ENCODE peak calls at places on chromosome 6, in ten cellular contexts. One of them, this sample, is unnamed.

GRCh38 chr6:10395946-10396577 is 18.8 kb downstream of the TFAP2A start:
- DNase-seq in psoas muscle: no peak
- DNase-seq in RWPE1: no peak
- DNase-seq in AG08395: no peak
- DNase-seq in stimulated activated CD4-positive, alpha-beta T cell treated with anti-CD3 and anti-CD28 coated beads, Interleukin-1b, Interleukin-23, amount 100 ng/mL, for 24 hours: no peak
- DNase-seq in GM23248: no peak
- DNase-seq in Kasumi-1: no peak
- DNase-seq in colonic mucosa: no peak
- DNase-seq in B cell: no peak
- DNase-seq in T-helper 1 cell: no peak
- DNase-seq in this sample: no peak

GRCh38 chr6:36788768-36789167 is 50.5 kb downstream of the CPNE5 start:
- DNase-seq in stimulated activated CD4-positive, alpha-beta T cell treated with anti-CD3 and anti-CD28 coated beads, Interleukin-1b, Interleukin-23, amount 100 ng/mL, for 24 hours: no peak
- DNase-seq in Kasumi-1: no peak
- DNase-seq in GM23248: peak; percentile 59
- DNase-seq in RWPE1: no peak
- DNase-seq in psoas muscle: no peak
- DNase-seq in AG08395: peak; percentile 46
- DNase-seq in colonic mucosa: no peak
- DNase-seq in B cell: no peak
- DNase-seq in T-helper 1 cell: no peak
- DNase-seq in this sample: no peak

GRCh38 chr6:152206072-152206818 is 398.8 kb downstream of the ESR1 start:
- DNase-seq in T-helper 1 cell: no peak
- DNase-seq in GM23248: peak; percentile 48
- DNase-seq in stimulated activated CD4-positive, alpha-beta T cell treated with anti-CD3 and anti-CD28 coated beads, Interleukin-1b, Interleukin-23, amount 100 ng/mL, for 24 hours: no peak
- DNase-seq in B cell: no peak
- DNase-seq in psoas muscle: peak; percentile 70
- DNase-seq in RWPE1: no peak
- DNase-seq in Kasumi-1: no peak
- DNase-seq in colonic mucosa: peak; percentile 36
- DNase-seq in AG08395: peak; percentile 22
- DNase-seq in this sample: peak; percentile 63

GRCh38 chr6:161233986-161234620 is 39.8 kb downstream of the AGPAT4 start:
- DNase-seq in RWPE1: peak; percentile 71
- DNase-seq in GM23248: peak; percentile 93
- DNase-seq in Kasumi-1: no peak
- DNase-seq in stimulated activated CD4-positive, alpha-beta T cell treated with anti-CD3 and anti-CD28 coated beads, Interleukin-1b, Interleukin-23, amount 100 ng/mL, for 24 hours: no peak
- DNase-seq in T-helper 1 cell: no peak
- DNase-seq in psoas muscle: peak; percentile 83
- DNase-seq in B cell: no peak
- DNase-seq in AG08395: peak; percentile 85
- DNase-seq in colonic mucosa: peak; percentile 56
- DNase-seq in this sample: no peak

GRCh38 chr6:144131248-144131709 is 19.0 kb upstream of the STX11 start:
- DNase-seq in AG08395: no peak
- DNase-seq in Kasumi-1: no peak
- DNase-seq in T-helper 1 cell: no peak
- DNase-seq in colonic mucosa: no peak
- DNase-seq in GM23248: peak; percentile 83
- DNase-seq in stimulated activated CD4-positive, alpha-beta T cell treated with anti-CD3 and anti-CD28 coated beads, Interleukin-1b, Interleukin-23, amount 100 ng/mL, for 24 hours: no peak
- DNase-seq in psoas muscle: no peak
- DNase-seq in B cell: no peak
- DNase-seq in RWPE1: peak; percentile 81
- DNase-seq in this sample: no peak

GRCh38 chr6:13763740-13764381 is 50.5 kb downstream of the MCUR1 start:
- DNase-seq in T-helper 1 cell: no peak
- DNase-seq in psoas muscle: no peak
- DNase-seq in B cell: no peak
- DNase-seq in RWPE1: no peak
- DNase-seq in AG08395: no peak
- DNase-seq in stimulated activated CD4-positive, alpha-beta T cell treated with anti-CD3 and anti-CD28 coated beads, Interleukin-1b, Interleukin-23, amount 100 ng/mL, for 24 hours: no peak
- DNase-seq in colonic mucosa: no peak
- DNase-seq in Kasumi-1: no peak
- DNase-seq in GM23248: no peak
- DNase-seq in this sample: no peak

GRCh38 chr6:160154471-160154870 is 32.9 kb downstream of the SLC22A1 start:
- DNase-seq in Kasumi-1: no peak
- DNase-seq in GM23248: no peak
- DNase-seq in B cell: no peak
- DNase-seq in T-helper 1 cell: no peak
- DNase-seq in stimulated activated CD4-positive, alpha-beta T cell treated with anti-CD3 and anti-CD28 coated beads, Interleukin-1b, Interleukin-23, amount 100 ng/mL, for 24 hours: no peak
- DNase-seq in colonic mucosa: no peak
- DNase-seq in AG08395: no peak
- DNase-seq in psoas muscle: no peak
- DNase-seq in RWPE1: no peak
- DNase-seq in this sample: no peak

GRCh38 chr6:109595998-109596397 is 95.0 kb downstream of the AK9 start:
- DNase-seq in colonic mucosa: no peak
- DNase-seq in Kasumi-1: peak; percentile 46
- DNase-seq in GM23248: peak; percentile 61
- DNase-seq in RWPE1: peak; percentile 8
- DNase-seq in stimulated activated CD4-positive, alpha-beta T cell treated with anti-CD3 and anti-CD28 coated beads, Interleukin-1b, Interleukin-23, amount 100 ng/mL, for 24 hours: no peak
- DNase-seq in psoas muscle: no peak
- DNase-seq in T-helper 1 cell: no peak
- DNase-seq in AG08395: peak; percentile 24
- DNase-seq in B cell: no peak
- DNase-seq in this sample: no peak

GRCh38 chr6:37547564-37548061 is 47.9 kb upstream of the CCDC167 start:
- DNase-seq in B cell: no peak
- DNase-seq in colonic mucosa: no peak
- DNase-seq in psoas muscle: no peak
- DNase-seq in Kasumi-1: peak; percentile 70
- DNase-seq in RWPE1: peak; percentile 87
- DNase-seq in GM23248: peak; percentile 53
- DNase-seq in stimulated activated CD4-positive, alpha-beta T cell treated with anti-CD3 and anti-CD28 coated beads, Interleukin-1b, Interleukin-23, amount 100 ng/mL, for 24 hours: no peak
- DNase-seq in T-helper 1 cell: no peak
- DNase-seq in AG08395: peak; percentile 43
- DNase-seq in this sample: no peak

GRCh38 chr6:128290221-128290620 is 230.2 kb downstream of the PTPRK start:
- DNase-seq in T-helper 1 cell: no peak
- DNase-seq in stimulated activated CD4-positive, alpha-beta T cell treated with anti-CD3 and anti-CD28 coated beads, Interleukin-1b, Interleukin-23, amount 100 ng/mL, for 24 hours: no peak
- DNase-seq in psoas muscle: no peak
- DNase-seq in RWPE1: no peak
- DNase-seq in B cell: no peak
- DNase-seq in GM23248: no peak
- DNase-seq in Kasumi-1: no peak
- DNase-seq in AG08395: no peak
- DNase-seq in colonic mucosa: no peak
- DNase-seq in this sample: no peak

GRCh38 chr6:62707156-62707555 is 421.1 kb upstream of the KHDRBS2 start:
- DNase-seq in B cell: no peak
- DNase-seq in psoas muscle: no peak
- DNase-seq in Kasumi-1: peak; percentile 42
- DNase-seq in GM23248: no peak
- DNase-seq in T-helper 1 cell: no peak
- DNase-seq in RWPE1: no peak
- DNase-seq in AG08395: no peak
- DNase-seq in colonic mucosa: no peak
- DNase-seq in stimulated activated CD4-positive, alpha-beta T cell treated with anti-CD3 and anti-CD28 coated beads, Interleukin-1b, Interleukin-23, amount 100 ng/mL, for 24 hours: no peak
- DNase-seq in this sample: no peak

GRCh38 chr6:109056661-109057060 is 38.0 kb downstream of the SESN1 start:
- DNase-seq in stimulated activated CD4-positive, alpha-beta T cell treated with anti-CD3 and anti-CD28 coated beads, Interleukin-1b, Interleukin-23, amount 100 ng/mL, for 24 hours: no peak
- DNase-seq in T-helper 1 cell: no peak
- DNase-seq in B cell: no peak
- DNase-seq in AG08395: no peak
- DNase-seq in psoas muscle: no peak
- DNase-seq in GM23248: no peak
- DNase-seq in colonic mucosa: no peak
- DNase-seq in Kasumi-1: no peak
- DNase-seq in RWPE1: no peak
- DNase-seq in this sample: no peak

GRCh38 chr6:122268394-122268793 is 131.1 kb upstream of the HSF2 start:
- DNase-seq in colonic mucosa: no peak
- DNase-seq in stimulated activated CD4-positive, alpha-beta T cell treated with anti-CD3 and anti-CD28 coated beads, Interleukin-1b, Interleukin-23, amount 100 ng/mL, for 24 hours: no peak
- DNase-seq in AG08395: no peak
- DNase-seq in Kasumi-1: peak; percentile 68
- DNase-seq in B cell: no peak
- DNase-seq in psoas muscle: no peak
- DNase-seq in T-helper 1 cell: no peak
- DNase-seq in GM23248: no peak
- DNase-seq in RWPE1: no peak
- DNase-seq in this sample: no peak

GRCh38 chr6:155444120-155444917 is 11.3 kb downstream of the NOX3 start:
- DNase-seq in RWPE1: no peak
- DNase-seq in Kasumi-1: no peak
- DNase-seq in colonic mucosa: no peak
- DNase-seq in stimulated activated CD4-positive, alpha-beta T cell treated with anti-CD3 and anti-CD28 coated beads, Interleukin-1b, Interleukin-23, amount 100 ng/mL, for 24 hours: no peak
- DNase-seq in psoas muscle: no peak
- DNase-seq in T-helper 1 cell: no peak
- DNase-seq in B cell: no peak
- DNase-seq in AG08395: no peak
- DNase-seq in GM23248: no peak
- DNase-seq in this sample: no peak

GRCh38 chr6:92559002-92559401 is 860.4 kb downstream of the EPHA7 start:
- DNase-seq in colonic mucosa: no peak
- DNase-seq in AG08395: no peak
- DNase-seq in T-helper 1 cell: no peak
- DNase-seq in Kasumi-1: peak; percentile 10
- DNase-seq in B cell: no peak
- DNase-seq in GM23248: no peak
- DNase-seq in RWPE1: no peak
- DNase-seq in stimulated activated CD4-positive, alpha-beta T cell treated with anti-CD3 and anti-CD28 coated beads, Interleukin-1b, Interleukin-23, amount 100 ng/mL, for 24 hours: no peak
- DNase-seq in psoas muscle: no peak
- DNase-seq in this sample: no peak

GRCh38 chr6:144158133-144158532 is 7.8 kb downstream of the STX11 start:
- DNase-seq in B cell: no peak
- DNase-seq in RWPE1: peak; percentile 41
- DNase-seq in psoas muscle: no peak
- DNase-seq in colonic mucosa: no peak
- DNase-seq in stimulated activated CD4-positive, alpha-beta T cell treated with anti-CD3 and anti-CD28 coated beads, Interleukin-1b, Interleukin-23, amount 100 ng/mL, for 24 hours: no peak
- DNase-seq in GM23248: peak; percentile 84
- DNase-seq in T-helper 1 cell: no peak
- DNase-seq in Kasumi-1: no peak
- DNase-seq in AG08395: peak; percentile 86
- DNase-seq in this sample: no peak

GRCh38 chr6:15608406-15608805 is 54.4 kb downstream of the DTNBP1 start:
- DNase-seq in stimulated activated CD4-positive, alpha-beta T cell treated with anti-CD3 and anti-CD28 coated beads, Interleukin-1b, Interleukin-23, amount 100 ng/mL, for 24 hours: no peak
- DNase-seq in Kasumi-1: peak; percentile 20
- DNase-seq in T-helper 1 cell: no peak
- DNase-seq in colonic mucosa: no peak
- DNase-seq in psoas muscle: no peak
- DNase-seq in B cell: no peak
- DNase-seq in RWPE1: peak; percentile 82
- DNase-seq in AG08395: peak; percentile 93
- DNase-seq in GM23248: peak; percentile 94
- DNase-seq in this sample: no peak

GRCh38 chr6:162622572-162622971 is 105.0 kb downstream of the PRKN start:
- DNase-seq in RWPE1: no peak
- DNase-seq in psoas muscle: no peak
- DNase-seq in stimulated activated CD4-positive, alpha-beta T cell treated with anti-CD3 and anti-CD28 coated beads, Interleukin-1b, Interleukin-23, amount 100 ng/mL, for 24 hours: no peak
- DNase-seq in T-helper 1 cell: no peak
- DNase-seq in GM23248: no peak
- DNase-seq in colonic mucosa: no peak
- DNase-seq in AG08395: no peak
- DNase-seq in Kasumi-1: no peak
- DNase-seq in B cell: no peak
- DNase-seq in this sample: no peak

GRCh38 chr6:7201732-7202541 is 94.2 kb downstream of the RREB1 start:
- DNase-seq in psoas muscle: peak; percentile 64
- DNase-seq in B cell: peak; percentile 89
- DNase-seq in colonic mucosa: peak; percentile 51
- DNase-seq in stimulated activated CD4-positive, alpha-beta T cell treated with anti-CD3 and anti-CD28 coated beads, Interleukin-1b, Interleukin-23, amount 100 ng/mL, for 24 hours: no peak
- DNase-seq in RWPE1: no peak
- DNase-seq in AG08395: no peak
- DNase-seq in T-helper 1 cell: no peak
- DNase-seq in Kasumi-1: peak; percentile 95
- DNase-seq in GM23248: no peak
- DNase-seq in this sample: no peak

GRCh38 chr6:87139236-87139635 is 16.1 kb upstream of the ZNF292 start:
- DNase-seq in psoas muscle: no peak
- DNase-seq in GM23248: peak; percentile 68
- DNase-seq in RWPE1: peak; percentile 61
- DNase-seq in Kasumi-1: peak; percentile 70
- DNase-seq in AG08395: peak; percentile 63
- DNase-seq in stimulated activated CD4-positive, alpha-beta T cell treated with anti-CD3 and anti-CD28 coated beads, Interleukin-1b, Interleukin-23, amount 100 ng/mL, for 24 hours: no peak
- DNase-seq in colonic mucosa: peak; percentile 40
- DNase-seq in B cell: peak; percentile 60
- DNase-seq in T-helper 1 cell: peak; percentile 37
- DNase-seq in this sample: no peak

GRCh38 chr6:26516481-26517427 is 16.7 kb downstream of the BTN1A1 start:
- DNase-seq in psoas muscle: no peak
- DNase-seq in GM23248: no peak
- DNase-seq in stimulated activated CD4-positive, alpha-beta T cell treated with anti-CD3 and anti-CD28 coated beads, Interleukin-1b, Interleukin-23, amount 100 ng/mL, for 24 hours: no peak
- DNase-seq in RWPE1: no peak
- DNase-seq in AG08395: no peak
- DNase-seq in Kasumi-1: no peak
- DNase-seq in T-helper 1 cell: no peak
- DNase-seq in B cell: no peak
- DNase-seq in colonic mucosa: no peak
- DNase-seq in this sample: no peak

GRCh38 chr6:76351275-76351674 is 278.8 kb upstream of the IMPG1 start:
- DNase-seq in psoas muscle: no peak
- DNase-seq in colonic mucosa: no peak
- DNase-seq in stimulated activated CD4-positive, alpha-beta T cell treated with anti-CD3 and anti-CD28 coated beads, Interleukin-1b, Interleukin-23, amount 100 ng/mL, for 24 hours: no peak
- DNase-seq in T-helper 1 cell: no peak
- DNase-seq in Kasumi-1: no peak
- DNase-seq in AG08395: no peak
- DNase-seq in GM23248: no peak
- DNase-seq in RWPE1: no peak
- DNase-seq in B cell: no peak
- DNase-seq in this sample: no peak

GRCh38 chr6:2891768-2892170 is 11.3 kb downstream of the SERPINB9 start:
- DNase-seq in colonic mucosa: peak; percentile 87
- DNase-seq in B cell: peak; percentile 77
- DNase-seq in psoas muscle: no peak
- DNase-seq in stimulated activated CD4-positive, alpha-beta T cell treated with anti-CD3 and anti-CD28 coated beads, Interleukin-1b, Interleukin-23, amount 100 ng/mL, for 24 hours: no peak
- DNase-seq in AG08395: no peak
- DNase-seq in RWPE1: peak; percentile 87
- DNase-seq in Kasumi-1: no peak
- DNase-seq in T-helper 1 cell: peak; percentile 72
- DNase-seq in GM23248: no peak
- DNase-seq in this sample: no peak

GRCh38 chr6:90393232-90393884 is 96.7 kb upstream of the BACH2 start:
- DNase-seq in colonic mucosa: peak; percentile 45
- DNase-seq in stimulated activated CD4-positive, alpha-beta T cell treated with anti-CD3 and anti-CD28 coated beads, Interleukin-1b, Interleukin-23, amount 100 ng/mL, for 24 hours: peak; percentile 39
- DNase-seq in RWPE1: peak; percentile 53
- DNase-seq in T-helper 1 cell: peak; percentile 51
- DNase-seq in B cell: peak; percentile 78
- DNase-seq in AG08395: peak; percentile 73
- DNase-seq in GM23248: peak; percentile 75
- DNase-seq in psoas muscle: peak; percentile 61
- DNase-seq in Kasumi-1: peak; percentile 75
- DNase-seq in this sample: peak; percentile 67

GRCh38 chr6:6678811-6679210 is 90.3 kb downstream of the LY86 start:
- DNase-seq in RWPE1: no peak
- DNase-seq in stimulated activated CD4-positive, alpha-beta T cell treated with anti-CD3 and anti-CD28 coated beads, Interleukin-1b, Interleukin-23, amount 100 ng/mL, for 24 hours: no peak
- DNase-seq in T-helper 1 cell: no peak
- DNase-seq in B cell: no peak
- DNase-seq in AG08395: no peak
- DNase-seq in colonic mucosa: peak; percentile 64
- DNase-seq in psoas muscle: no peak
- DNase-seq in GM23248: no peak
- DNase-seq in Kasumi-1: no peak
- DNase-seq in this sample: no peak

GRCh38 chr6:3165631-3166534 is 8.5 kb upstream of the TUBB2A start:
- DNase-seq in stimulated activated CD4-positive, alpha-beta T cell treated with anti-CD3 and anti-CD28 coated beads, Interleukin-1b, Interleukin-23, amount 100 ng/mL, for 24 hours: no peak
- DNase-seq in RWPE1: no peak
- DNase-seq in psoas muscle: no peak
- DNase-seq in AG08395: no peak
- DNase-seq in Kasumi-1: no peak
- DNase-seq in colonic mucosa: no peak
- DNase-seq in GM23248: peak; percentile 73
- DNase-seq in T-helper 1 cell: no peak
- DNase-seq in B cell: no peak
- DNase-seq in this sample: no peak

GRCh38 chr6:27478141-27478705 is 5.3 kb upstream of the ZNF184 start:
- DNase-seq in colonic mucosa: peak; percentile 18
- DNase-seq in Kasumi-1: peak; percentile 36
- DNase-seq in AG08395: peak; percentile 7
- DNase-seq in RWPE1: no peak
- DNase-seq in B cell: no peak
- DNase-seq in psoas muscle: no peak
- DNase-seq in GM23248: peak; percentile 57
- DNase-seq in T-helper 1 cell: no peak
- DNase-seq in stimulated activated CD4-positive, alpha-beta T cell treated with anti-CD3 and anti-CD28 coated beads, Interleukin-1b, Interleukin-23, amount 100 ng/mL, for 24 hours: no peak
- DNase-seq in this sample: no peak

GRCh38 chr6:137495652-137496391 is 1.6 kb upstream of the OLIG3 start:
- DNase-seq in GM23248: no peak
- DNase-seq in AG08395: no peak
- DNase-seq in stimulated activated CD4-positive, alpha-beta T cell treated with anti-CD3 and anti-CD28 coated beads, Interleukin-1b, Interleukin-23, amount 100 ng/mL, for 24 hours: no peak
- DNase-seq in Kasumi-1: no peak
- DNase-seq in B cell: no peak
- DNase-seq in T-helper 1 cell: no peak
- DNase-seq in RWPE1: no peak
- DNase-seq in colonic mucosa: no peak
- DNase-seq in psoas muscle: no peak
- DNase-seq in this sample: peak; percentile 46

This sample was measured in glutamatergic neuron.